ENCODE peak calls at places on chromosome 20, in five cellular contexts. One of them, this sample, is unnamed.

GRCh38 chr20:63933646-63934045 is 22.6 kb downstream of the UCKL1 start:
- DNase-seq in SK-N-SH: no peak
- DNase-seq in Panc1: no peak
- DNase-seq in GM23338: no peak
- DNase-seq in stomach: no peak
- DNase-seq in this sample: no peak

GRCh38 chr20:59985864-59986263 is 27.6 kb downstream of the CDH26 start:
- DNase-seq in SK-N-SH: no peak
- DNase-seq in Panc1: no peak
- DNase-seq in GM23338: peak; percentile 30
- DNase-seq in stomach: no peak
- DNase-seq in this sample: no peak

GRCh38 chr20:48733296-48733790 is 94.5 kb downstream of the PREX1 start:
- DNase-seq in SK-N-SH: no peak
- DNase-seq in Panc1: no peak
- DNase-seq in GM23338: peak; percentile 21
- DNase-seq in stomach: no peak
- DNase-seq in this sample: no peak

GRCh38 chr20:25079171-25079570 is 2.8 kb downstream of the VSX1 start:
- DNase-seq in SK-N-SH: no peak
- DNase-seq in Panc1: no peak
- DNase-seq in GM23338: no peak
- DNase-seq in stomach: peak; percentile 3
- DNase-seq in this sample: no peak

GRCh38 chr20:21395666-21396044 is 1.7 kb downstream of the NKX2-4 start:
- DNase-seq in SK-N-SH: no peak
- DNase-seq in Panc1: no peak
- DNase-seq in GM23338: peak; percentile 71
- DNase-seq in stomach: no peak
- DNase-seq in this sample: no peak

GRCh38 chr20:61756446-61756845 is 309.2 kb downstream of the TAF4 start:
- DNase-seq in SK-N-SH: no peak
- DNase-seq in Panc1: no peak
- DNase-seq in GM23338: no peak
- DNase-seq in stomach: no peak
- DNase-seq in this sample: no peak

GRCh38 chr20:16062661-16063591 is 510.3 kb downstream of the KIF16B start:
- DNase-seq in SK-N-SH: peak; percentile 40
- DNase-seq in Panc1: no peak
- DNase-seq in GM23338: no peak
- DNase-seq in stomach: no peak
- DNase-seq in this sample: no peak

GRCh38 chr20:15846446-15846845 is 726.8 kb downstream of the KIF16B start:
- DNase-seq in SK-N-SH: no peak
- DNase-seq in Panc1: no peak
- DNase-seq in GM23338: no peak
- DNase-seq in stomach: no peak
- DNase-seq in this sample: no peak

GRCh38 chr20:54774423-54774822 is 299.0 kb downstream of the DOK5 start:
- DNase-seq in SK-N-SH: no peak
- DNase-seq in Panc1: no peak
- DNase-seq in GM23338: no peak
- DNase-seq in stomach: no peak
- DNase-seq in this sample: no peak

GRCh38 chr20:14491436-14491835 is 154.0 kb upstream of the FLRT3 start:
- DNase-seq in SK-N-SH: no peak
- DNase-seq in Panc1: no peak
- DNase-seq in GM23338: no peak
- DNase-seq in stomach: no peak
- DNase-seq in this sample: no peak

GRCh38 chr20:41078329-41078728 is 49.7 kb downstream of the TOP1 start:
- DNase-seq in SK-N-SH: peak; percentile 30
- DNase-seq in Panc1: no peak
- DNase-seq in GM23338: peak; percentile 35
- DNase-seq in stomach: no peak
- DNase-seq in this sample: no peak

GRCh38 chr20:8646026-8646425 is 422.9 kb upstream of the PLCB4 start:
- DNase-seq in SK-N-SH: no peak
- DNase-seq in Panc1: no peak
- DNase-seq in GM23338: no peak
- DNase-seq in stomach: no peak
- DNase-seq in this sample: no peak

DNA sequence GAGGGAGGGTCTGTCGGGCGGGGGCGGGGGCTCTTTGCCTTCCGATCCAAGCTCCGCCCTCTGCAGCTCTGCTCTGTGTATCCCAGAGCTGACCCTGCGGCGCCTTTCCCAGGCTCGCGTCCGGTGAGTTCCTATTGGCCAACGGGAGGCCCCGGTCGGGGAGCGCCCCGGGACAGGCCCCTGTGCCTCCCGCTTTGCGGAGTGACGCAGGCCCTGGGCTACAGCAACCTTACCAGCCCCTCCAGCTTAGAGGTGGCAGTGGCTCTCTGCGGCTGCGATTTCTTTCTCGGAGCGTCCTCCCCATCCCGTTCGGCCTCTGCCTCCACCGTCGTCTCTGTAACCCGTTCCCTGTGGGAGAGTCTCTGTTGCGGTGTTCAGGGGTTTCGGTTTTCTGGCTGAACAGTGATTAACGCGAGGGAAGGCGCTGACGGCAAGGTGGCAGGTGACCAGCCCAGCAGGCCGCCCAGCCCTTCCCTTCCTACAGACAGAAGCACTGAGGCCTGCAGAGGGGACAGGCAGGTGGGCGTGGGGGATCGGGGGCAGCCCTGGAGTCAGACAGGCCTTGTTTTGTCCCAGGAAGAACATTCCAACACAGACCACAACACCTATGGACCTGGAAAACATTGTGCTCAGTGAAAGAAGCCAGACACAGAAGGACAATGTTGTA is 18.1 kb upstream of the CEBPB start:
- DNase-seq in SK-N-SH: no peak
- DNase-seq in Panc1: no peak
- DNase-seq in GM23338: peak; percentile 97
- DNase-seq in stomach: peak; percentile 88
- DNase-seq in this sample: peak; percentile 96
- TF ChIP-seq POLR2AphosphoS5 in SK-N-SH: no peak
- TF ChIP-seq POLR2AphosphoS5 in Panc1: peak; percentile 64
- TF ChIP-seq POLR2AphosphoS5 in GM23338: peak; percentile 82
- TF ChIP-seq POLR2AphosphoS5 in stomach: peak; percentile 86
- TF ChIP-seq POLR2AphosphoS5 in this sample: peak; percentile 91

GRCh38 chr20:23132293-23132929 is 46.3 kb upstream of the CD93 start:
- DNase-seq in SK-N-SH: no peak
- DNase-seq in Panc1: no peak
- DNase-seq in GM23338: no peak
- DNase-seq in stomach: no peak
- DNase-seq in this sample: peak; percentile 44
- H3K27ac ChIP-seq in SK-N-SH: no peak overlapping the region
- H3K27ac ChIP-seq in Panc1: no peak overlapping the region
- H3K27ac ChIP-seq in GM23338: no peak overlapping the region
- H3K27ac ChIP-seq in stomach: no peak overlapping the region
- H3K27ac ChIP-seq in this sample: peak overlapping the region; percentile 25

DNA sequence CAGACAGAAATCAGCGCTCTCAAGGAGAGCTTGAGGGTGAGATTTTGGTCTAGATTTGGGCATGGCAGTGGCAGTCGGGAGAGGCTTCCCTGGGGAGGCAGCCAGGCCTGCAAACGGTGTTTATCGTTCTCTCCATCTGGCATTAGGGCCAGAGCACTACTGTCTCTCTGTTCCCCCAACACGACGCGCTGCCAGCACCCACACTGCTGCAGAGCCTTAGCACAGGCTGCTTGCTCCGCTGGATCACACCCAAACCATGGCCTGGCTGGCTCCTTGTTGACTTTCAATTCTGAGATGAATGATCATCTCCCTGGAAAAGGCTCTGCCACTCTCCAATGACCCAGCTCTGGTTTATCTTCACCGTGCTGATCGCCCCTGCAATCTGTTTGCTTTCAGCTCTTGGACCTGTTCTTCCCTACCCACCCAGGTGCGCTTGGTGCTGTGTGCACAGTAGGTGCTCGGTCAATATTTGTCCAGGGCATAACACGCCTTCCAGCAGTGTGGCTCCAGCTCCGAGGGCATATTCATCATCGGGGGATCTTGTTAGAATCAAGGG is 106.1 kb downstream of the TFAP2C start:
- DNase-seq in SK-N-SH: no peak
- DNase-seq in Panc1: no peak
- DNase-seq in GM23338: peak; percentile 34
- DNase-seq in stomach: no peak
- DNase-seq in this sample: peak; percentile 84
- H3K4me3 ChIP-seq in SK-N-SH: no peak overlapping the region
- H3K4me3 ChIP-seq in Panc1: no peak overlapping the region
- H3K4me3 ChIP-seq in GM23338: no peak overlapping the region
- H3K4me3 ChIP-seq in stomach: no peak overlapping the region
- H3K4me3 ChIP-seq in this sample: no peak overlapping the region

GRCh38 chr20:34557936-34558319 is 590 bp upstream of the MAP1LC3A start:
- DNase-seq in SK-N-SH: peak; percentile 44
- DNase-seq in Panc1: no peak
- DNase-seq in GM23338: no peak
- DNase-seq in stomach: no peak
- DNase-seq in this sample: no peak

GRCh38 chr20:34560141-34560523 is 1.6 kb downstream of the MAP1LC3A start:
- DNase-seq in SK-N-SH: no peak
- DNase-seq in Panc1: no peak
- DNase-seq in GM23338: no peak
- DNase-seq in stomach: no peak
- DNase-seq in this sample: no peak

GRCh38 chr20:34559311-34560140 is 1.0 kb downstream of the MAP1LC3A start:
- DNase-seq in SK-N-SH: peak; percentile 61
- DNase-seq in Panc1: no peak
- DNase-seq in GM23338: peak; percentile 30
- DNase-seq in stomach: no peak
- DNase-seq in this sample: peak; percentile 77

GRCh38 chr20:34560614-34561013 is 2.1 kb downstream of the MAP1LC3A start:
- DNase-seq in SK-N-SH: no peak
- DNase-seq in Panc1: no peak
- DNase-seq in GM23338: no peak
- DNase-seq in stomach: no peak
- DNase-seq in this sample: no peak

DNA sequence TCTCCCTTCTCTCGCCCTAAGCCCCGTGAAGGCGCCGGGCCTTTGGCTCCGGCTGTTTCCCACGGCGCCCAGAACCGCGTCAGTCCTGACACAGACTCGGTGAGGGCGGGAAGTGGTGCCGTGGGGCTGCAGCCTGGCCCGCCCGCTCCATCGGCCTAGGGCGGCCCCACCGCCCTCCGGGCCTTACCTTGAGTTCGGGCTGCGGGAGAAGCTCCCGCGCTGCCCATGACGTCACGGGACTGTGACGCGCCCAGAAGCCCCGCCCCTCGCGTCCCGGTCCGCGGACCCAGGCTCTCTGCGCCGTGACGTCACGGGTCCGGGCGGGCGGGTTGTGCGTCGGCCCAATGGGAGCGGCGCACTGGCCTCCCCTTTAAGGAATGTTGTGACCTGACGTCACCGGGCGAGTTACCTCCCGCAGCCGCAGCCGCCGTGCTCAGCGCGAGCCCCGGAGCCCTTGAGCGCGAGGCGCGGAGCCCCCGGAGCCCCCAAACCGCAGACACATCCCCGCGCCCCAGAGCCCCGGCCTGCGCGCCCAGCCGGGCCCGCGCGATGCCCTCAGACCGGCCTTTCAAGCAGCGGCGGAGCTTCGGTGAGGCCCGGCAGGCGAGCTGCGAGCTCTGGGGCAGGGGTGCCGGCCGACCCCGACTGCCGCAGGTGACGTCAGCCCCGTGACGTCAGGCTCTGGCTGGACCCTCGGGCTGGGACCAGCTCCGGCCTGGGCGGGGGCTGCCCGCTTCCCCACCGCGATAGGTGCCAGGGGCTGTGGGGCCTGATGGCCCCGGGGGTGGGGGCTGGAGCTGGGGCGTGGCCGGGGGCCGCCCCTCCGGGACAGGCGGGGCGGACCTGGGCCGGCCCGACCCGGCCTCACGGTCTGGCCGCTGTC is at the start of gene MAP1LC3A:
- DNase-seq in SK-N-SH: peak; percentile 99
- DNase-seq in Panc1: peak; percentile 63
- DNase-seq in GM23338: peak; percentile 98
- DNase-seq in stomach: peak; percentile 97
- DNase-seq in this sample: peak; percentile 99
- TF ChIP-seq POLR2AphosphoS5 in SK-N-SH: peak; percentile 22
- TF ChIP-seq POLR2AphosphoS5 in Panc1: no peak
- TF ChIP-seq POLR2AphosphoS5 in GM23338: peak; percentile 39
- TF ChIP-seq POLR2AphosphoS5 in stomach: peak; percentile 90
- TF ChIP-seq POLR2AphosphoS5 in this sample: peak; percentile 87

GRCh38 chr20:34859367-34859766 is 13.3 kb downstream of the GGT7 start:
- DNase-seq in SK-N-SH: no peak
- DNase-seq in Panc1: no peak
- DNase-seq in GM23338: no peak
- DNase-seq in stomach: no peak
- DNase-seq in this sample: no peak
- H3K27ac ChIP-seq in SK-N-SH: no peak overlapping the region
- H3K27ac ChIP-seq in Panc1: no peak overlapping the region
- H3K27ac ChIP-seq in GM23338: no peak overlapping the region
- H3K27ac ChIP-seq in stomach: no peak overlapping the region
- H3K27ac ChIP-seq in this sample: no peak overlapping the region

DNA sequence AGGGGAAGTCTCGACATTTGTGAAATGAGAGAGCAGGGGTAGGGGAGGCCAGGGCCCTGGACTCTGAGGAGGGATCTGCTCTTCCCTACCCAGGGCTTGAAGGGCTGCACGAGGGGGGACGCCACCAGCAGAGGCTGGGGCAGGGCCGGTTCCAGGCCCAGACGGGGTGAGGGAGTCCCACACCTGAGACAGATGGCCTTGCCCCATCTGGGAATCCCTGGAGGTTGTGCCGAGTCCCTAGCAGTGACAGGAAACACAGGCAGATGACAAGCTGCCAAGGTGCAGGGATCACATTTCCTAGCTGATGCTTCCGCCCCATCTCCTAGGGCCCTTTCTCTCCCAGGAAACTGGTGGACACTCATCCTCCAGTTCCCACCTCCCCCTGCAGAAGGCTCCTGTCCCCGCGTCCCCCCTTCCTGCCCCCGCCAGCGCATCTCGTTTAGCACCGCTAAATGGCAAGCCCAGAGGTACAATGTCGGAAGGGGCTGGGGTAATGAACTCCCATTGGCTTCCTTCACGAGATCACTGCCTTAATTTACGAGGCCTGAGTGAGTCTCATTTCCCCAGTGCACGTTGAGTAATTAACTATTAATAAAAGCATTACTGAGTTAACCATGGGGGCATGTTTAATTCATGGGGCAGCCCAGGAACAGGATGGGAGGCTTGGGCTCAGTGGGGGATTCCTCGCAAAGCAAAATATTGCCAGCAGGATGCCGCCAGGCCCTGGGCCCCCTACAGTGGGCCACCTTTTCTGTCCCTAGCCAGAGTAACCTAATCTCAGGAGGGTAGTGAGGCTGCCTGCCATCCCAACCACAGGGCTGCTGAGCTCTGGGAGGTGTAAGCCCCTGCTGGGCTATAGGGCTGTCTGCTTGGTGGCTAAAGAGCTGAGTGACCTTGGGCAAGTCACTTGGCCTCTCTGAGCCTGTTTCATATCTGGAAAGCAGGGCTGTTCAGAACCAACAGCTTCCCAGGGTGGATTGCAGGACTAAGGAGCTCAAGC is 35.4 kb upstream of the CDH22 start:
- DNase-seq in SK-N-SH: no peak
- DNase-seq in Panc1: no peak
- DNase-seq in GM23338: no peak
- DNase-seq in stomach: no peak
- DNase-seq in this sample: no peak
- H3K4me3 ChIP-seq in SK-N-SH: no peak overlapping the region
- H3K4me3 ChIP-seq in Panc1: no peak overlapping the region
- H3K4me3 ChIP-seq in GM23338: no peak overlapping the region
- H3K4me3 ChIP-seq in stomach: no peak overlapping the region
- H3K4me3 ChIP-seq in this sample: no peak overlapping the region

GRCh38 chr20:33606114-33606771 is 55.9 kb upstream of the C20orf144 start:
- DNase-seq in SK-N-SH: no peak
- DNase-seq in Panc1: no peak
- DNase-seq in GM23338: no peak
- DNase-seq in stomach: no peak
- DNase-seq in this sample: no peak
- TF ChIP-seq POLR2AphosphoS5 in SK-N-SH: no peak
- TF ChIP-seq POLR2AphosphoS5 in Panc1: no peak
- TF ChIP-seq POLR2AphosphoS5 in GM23338: no peak
- TF ChIP-seq POLR2AphosphoS5 in stomach: no peak
- TF ChIP-seq POLR2AphosphoS5 in this sample: no peak

This sample was measured in sigmoid colon.